ENCODE peak calls at places on chromosomes 3 and 15, in four cellular contexts. I is body of pancreas, S is Peyer's patch, L is stomach. A is an unnamed sample.

GRCh38 chr15:72685925-72686794 is at the start of the genes BBS4 and HIGD2B:
- DNase-seq in S (peak; percentile 93), L (peak; percentile 91), I (peak; percentile 93), A (peak; percentile 76)

GRCh38 chr15:55514414-55514850 is 6.4 kb upstream of the DNAAF4 start:
- DNase-seq in I (no peak), S (no peak), L (no peak), A (no peak)

GRCh38 chr15:44101944-44102343 is 93.1 kb downstream of the FRMD5 start:
- DNase-seq in I (no peak), S (no peak), L (no peak), A (no peak)

GRCh38 chr3:15098503-15099363 is at the start of gene RBSN:
- DNase-seq in I (peak; percentile 95), S (peak; percentile 95), L (peak; percentile 96), A (peak; percentile 91)

GRCh38 chr3:14484741-14485140 is 55.4 kb downstream of the GRIP2 start:
- DNase-seq in I (no peak), S (peak; percentile 33), L (no peak), A (no peak)

GRCh38 chr3:64653101-64653500 is 34.7 kb downstream of the ADAMTS9 start:
- DNase-seq in S (no peak), L (no peak), I (no peak), A (no peak)

GRCh38 chr3:106518516-106518915 is 649.7 kb upstream of the CBLB start:
- DNase-seq in I (no peak), L (no peak), S (no peak), A (no peak)

GRCh38 chr3:42600958-42601675 is 631 bp downstream of the NKTR start:
- DNase-seq in L (peak; percentile 64), S (no peak), I (peak; percentile 64), A (peak; percentile 68)

GRCh38 chr3:139718415-139718814 is 40.6 kb upstream of the NMNAT3 start:
- DNase-seq in S (no peak), L (no peak), I (peak; percentile 60), A (peak; percentile 37)

GRCh38 chr3:5568451-5568850 is 380.9 kb downstream of the EDEM1 start:
- DNase-seq in I (no peak), L (no peak), S (no peak), A (no peak)

GRCh38 chr15:45200799-45201556 is 13.2 kb upstream of the SHF start:
- DNase-seq in L (peak; percentile 76), S (peak; percentile 81), I (peak; percentile 87), A (peak; percentile 88)

GRCh38 chr15:63902671-63903035 is 68.9 kb upstream of the HERC1 start:
- DNase-seq in L (no peak), I (no peak), S (no peak), A (no peak)

GRCh38 chr3:127536818-127537810 is 53.4 kb downstream of the TPRA1 start:
- DNase-seq in I (no peak), S (peak; percentile 41), L (no peak), A (no peak)

GRCh38 chr15:32691316-32692032 is 26.3 kb upstream of the GREM1 start:
- DNase-seq in S (no peak), I (no peak), L (no peak), A (no peak)

GRCh38 chr15:28890711-28891495 is 5.1 kb downstream of the APBA2 start:
- DNase-seq in I (no peak), S (no peak), L (no peak), A (no peak)

GRCh38 chr15:77115179-77115578 is 44.3 kb upstream of the TSPAN3 start:
- DNase-seq in L (no peak), I (no peak), S (no peak), A (no peak)

GRCh38 chr15:59208850-59209249 is 2.2 kb downstream of the LDHAL6B start:
- DNase-seq in S (no peak), I (no peak), L (no peak), A (no peak)

DNA sequence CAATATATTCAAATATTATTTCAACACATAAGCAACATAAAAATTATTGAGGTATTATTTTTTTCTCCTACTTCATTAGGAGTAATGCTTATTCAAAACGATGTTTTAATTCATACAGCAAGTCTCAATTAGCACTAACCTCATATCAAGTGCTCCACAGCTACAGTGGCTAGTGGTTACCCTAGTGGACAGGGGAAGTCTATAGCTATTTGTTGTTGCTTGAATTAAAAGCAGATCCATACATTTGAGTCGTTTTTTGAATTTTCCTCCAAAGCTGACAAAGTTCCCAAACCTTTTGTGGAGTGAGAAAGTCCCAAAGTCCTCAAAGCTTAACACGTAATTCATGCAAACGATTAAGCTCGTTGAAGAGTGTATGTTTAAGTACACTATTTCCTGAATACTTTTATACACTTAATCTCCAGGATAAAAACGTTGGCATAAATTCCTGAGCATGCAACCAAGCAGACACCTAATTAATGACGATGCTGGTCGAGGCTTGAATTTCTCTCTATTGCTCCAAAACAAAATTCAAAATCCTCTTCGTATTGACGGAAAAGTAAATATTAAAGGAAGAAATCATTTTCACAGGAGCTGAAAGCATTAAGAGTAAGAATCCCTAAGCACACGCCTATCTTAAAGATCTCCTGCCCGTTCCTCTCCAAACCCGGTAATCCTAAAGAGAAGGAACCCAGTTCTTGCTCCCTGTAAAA is 984 bp downstream of the VPS13C start:
- DNase-seq in L (no peak), I (no peak), S (no peak), A (no peak)
- TF ChIP-seq CTCF in L (no peak), I (peak; percentile 12), S (no peak), A (no peak)

DNA sequence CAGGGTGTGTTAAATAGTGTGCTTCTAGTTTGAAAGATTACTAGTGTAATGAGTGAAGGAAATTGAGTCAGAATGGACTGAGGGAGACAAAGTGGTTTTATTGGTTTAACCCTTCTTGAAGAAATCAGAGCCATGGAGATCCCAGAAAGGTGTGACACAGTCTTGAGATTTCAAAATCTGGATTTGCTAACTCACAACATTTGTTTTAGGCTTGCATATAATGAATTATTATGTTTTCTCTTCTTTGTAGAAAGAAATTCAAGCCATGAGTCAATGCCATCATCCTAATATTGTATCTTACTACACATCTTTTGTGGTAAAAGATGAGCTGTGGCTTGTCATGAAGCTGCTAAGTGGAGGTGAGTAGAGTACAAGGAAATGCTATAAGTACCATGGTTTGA is 25.1 kb downstream of the OXSR1 start:
- DNase-seq in I (no peak), S (no peak), L (no peak), A (no peak)
- H3K36me3 ChIP-seq in I (peaks cover 2% of the 10 kb centered on the region), S (no peaks in the 10 kb centered on the region), L (peaks cover 38% of the 10 kb centered on the region), A (no peaks in the 10 kb centered on the region)

GRCh38 chr3:58049143-58049785 is 41.0 kb downstream of the FLNB start:
- DNase-seq in L (peak; percentile 56), S (peak; percentile 67), I (peak; percentile 92), A (peak; percentile 60)
- TF ChIP-seq POLR2A in L (no peak), S (no peak), I (no peak), A (no peak)

DNA sequence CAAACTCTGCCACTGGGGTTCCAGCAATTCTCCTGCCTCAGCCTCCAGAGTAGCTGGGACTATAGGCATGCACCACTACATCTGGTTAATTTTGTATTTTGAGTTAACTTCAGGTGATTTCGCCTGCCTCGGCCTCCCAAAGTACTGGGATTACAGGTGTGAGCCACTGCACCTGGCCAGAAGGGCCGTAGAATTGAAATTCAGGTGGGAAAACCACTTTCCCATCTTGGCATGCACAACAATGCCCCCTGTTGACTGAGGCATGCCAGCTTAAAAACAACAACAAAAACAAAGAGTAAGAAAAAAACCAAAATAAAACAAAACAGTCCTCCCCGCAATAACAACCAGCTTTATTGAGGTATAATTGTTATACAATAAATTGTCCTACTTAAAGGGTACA is 32.6 kb upstream of the RAB11A start:
- DNase-seq in I (no peak), S (no peak), L (no peak), A (no peak)
- TF ChIP-seq CTCF in I (no peak), S (no peak), L (no peak), A (no peak)

DNA sequence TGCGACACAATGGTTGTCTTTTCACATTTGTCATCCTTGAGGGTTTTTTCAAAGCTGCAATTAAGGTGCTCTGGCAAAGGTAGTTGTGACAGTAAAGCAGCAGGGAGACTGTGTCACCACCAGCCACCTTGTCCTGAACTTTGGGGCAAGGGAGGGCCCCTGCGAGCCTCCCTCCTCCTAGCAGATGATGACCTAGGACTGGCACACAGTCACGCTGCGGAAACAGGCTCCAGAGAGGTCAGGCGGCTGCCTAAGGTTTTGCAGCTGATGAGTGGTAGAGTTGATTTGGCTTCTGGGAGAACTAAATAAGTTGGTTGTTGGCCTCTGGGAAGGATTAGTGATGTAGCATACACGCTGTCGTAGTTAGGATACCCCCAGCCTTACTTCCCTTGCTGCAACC is 62.7 kb downstream of the PDIA5 start:
- DNase-seq in I (no peak), L (no peak), S (no peak), A (no peak)
- H3K36me3 ChIP-seq in I (peaks cover 12% of the 10 kb centered on the region), L (peaks cover 98% of the 10 kb centered on the region), S (no peaks in the 10 kb centered on the region), A (no peaks in the 10 kb centered on the region)

GRCh38 chr3:105365536-105366301 is 990 bp upstream of the ALCAM start:
- DNase-seq in I (peak; percentile 67), L (peak; percentile 24), S (no peak), A (no peak)

GRCh38 chr3:105368575-105369500 is 2.1 kb downstream of the ALCAM start:
- DNase-seq in I (peak; percentile 86), S (peak; percentile 74), L (peak; percentile 70), A (peak; percentile 23)

GRCh38 chr3:105366302-105367062 is at the start of gene ALCAM:
- DNase-seq in S (peak; percentile 96), L (peak; percentile 96), I (peak; percentile 97), A (peak; percentile 83)

GRCh38 chr3:105367063-105367405 is 325 bp downstream of the ALCAM start:
- DNase-seq in I (peak; percentile 45), L (peak; percentile 40), S (peak; percentile 64), A (no peak)

GRCh38 chr3:105367406-105368213 is 901 bp downstream of the ALCAM start:
- DNase-seq in I (peak; percentile 81), L (peak; percentile 77), S (peak; percentile 88), A (peak; percentile 43)
- TF ChIP-seq POLR2A in I (no peak), L (no peak), S (peak; percentile 61), A (no peak)

GRCh38 chr3:37575284-37575683 is 286.4 kb upstream of the CTDSPL start:
- DNase-seq in L (no peak), S (no peak), I (no peak), A (no peak)
- TF ChIP-seq CTCF in L (no peak), S (no peak), I (no peak), A (no peak)

DNA sequence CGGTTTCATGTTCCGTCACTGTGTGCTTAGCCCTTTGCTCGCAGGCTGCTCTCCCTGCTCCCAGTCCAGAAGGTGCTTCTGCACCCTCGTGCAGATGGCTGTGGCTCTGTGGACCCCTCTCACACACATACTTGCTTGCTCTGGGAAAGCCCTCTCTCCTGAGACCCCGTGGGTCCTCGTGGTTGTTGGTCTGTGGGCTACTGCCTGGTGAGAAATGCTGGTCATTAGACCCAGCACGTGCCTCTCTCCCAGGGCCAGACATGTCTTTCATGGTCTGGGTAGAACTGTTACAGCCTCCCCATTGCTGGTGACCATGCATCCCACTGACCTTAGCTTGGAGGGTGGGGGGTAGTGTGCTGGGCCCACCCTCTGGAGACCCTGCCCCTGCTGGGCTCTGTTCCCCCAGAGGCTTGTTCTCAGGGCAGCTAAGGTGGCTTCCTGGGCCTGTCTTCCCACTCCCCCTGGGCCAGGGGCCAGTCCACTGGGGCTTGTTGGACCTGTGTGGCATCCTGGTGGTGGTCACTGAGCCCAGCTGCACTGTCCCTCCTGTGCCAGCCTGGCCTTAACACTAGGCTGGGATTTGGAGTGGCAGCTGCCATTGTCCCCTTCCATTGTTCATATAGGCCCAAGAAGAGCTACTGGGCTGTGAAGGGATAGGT is 10.6 kb downstream of the C15orf39 start:
- DNase-seq in S (no peak), L (no peak), I (no peak), A (no peak)
- H3K36me3 ChIP-seq in S (no peaks in the 10 kb centered on the region), L (peaks cover 75% of the 10 kb centered on the region), I (peaks cover 21% of the 10 kb centered on the region), A (no peaks in the 10 kb centered on the region)

A was measured in uterus.